ENCODE peak calls at places on chromosomes 3 and 15, in ten cellular contexts. One of them, this sample, is unnamed.

GRCh38 chr15:98790270-98790669 is 141.9 kb downstream of the IGF1R start:
- DNase-seq in heart left ventricle: no peak
- DNase-seq in cardiac muscle cell: no peak
- DNase-seq in A549: no peak
- DNase-seq in foreskin fibroblast: no peak
- DNase-seq in left lung: no peak
- DNase-seq in Caco-2: no peak
- DNase-seq in neural crest cell: no peak
- DNase-seq in pancreas: no peak
- DNase-seq in fibroblast of lung: no peak
- DNase-seq in this sample: no peak

GRCh38 chr3:67090472-67090871 is 92.4 kb downstream of the KBTBD8 start:
- DNase-seq in pancreas: no peak
- DNase-seq in fibroblast of lung: peak; percentile 59
- DNase-seq in Caco-2: no peak
- DNase-seq in cardiac muscle cell: no peak
- DNase-seq in left lung: no peak
- DNase-seq in A549: no peak
- DNase-seq in heart left ventricle: no peak
- DNase-seq in foreskin fibroblast: peak; percentile 74
- DNase-seq in neural crest cell: no peak
- DNase-seq in this sample: no peak

GRCh38 chr3:54970895-54971294 is 43.0 kb upstream of the LRTM1 start:
- DNase-seq in cardiac muscle cell: no peak
- DNase-seq in Caco-2: no peak
- DNase-seq in left lung: no peak
- DNase-seq in fibroblast of lung: peak; percentile 58
- DNase-seq in heart left ventricle: no peak
- DNase-seq in neural crest cell: no peak
- DNase-seq in pancreas: no peak
- DNase-seq in foreskin fibroblast: no peak
- DNase-seq in A549: no peak
- DNase-seq in this sample: no peak

GRCh38 chr3:8987673-8988655 is 24.7 kb upstream of the RAD18 start:
- DNase-seq in A549: peak; percentile 71
- DNase-seq in Caco-2: no peak
- DNase-seq in cardiac muscle cell: peak; percentile 82
- DNase-seq in foreskin fibroblast: peak; percentile 23
- DNase-seq in heart left ventricle: no peak
- DNase-seq in pancreas: peak; percentile 64
- DNase-seq in left lung: no peak
- DNase-seq in neural crest cell: peak; percentile 77
- DNase-seq in fibroblast of lung: peak; percentile 37
- DNase-seq in this sample: peak; percentile 83

GRCh38 chr15:72764656-72765055 is 18.9 kb downstream of the ADPGK start:
- DNase-seq in foreskin fibroblast: no peak
- DNase-seq in pancreas: no peak
- DNase-seq in left lung: no peak
- DNase-seq in neural crest cell: no peak
- DNase-seq in A549: no peak
- DNase-seq in fibroblast of lung: peak; percentile 34
- DNase-seq in heart left ventricle: no peak
- DNase-seq in Caco-2: no peak
- DNase-seq in cardiac muscle cell: no peak
- DNase-seq in this sample: no peak

GRCh38 chr3:185250247-185250646 is 3.6 kb downstream of the EHHADH start:
- DNase-seq in pancreas: no peak
- DNase-seq in cardiac muscle cell: no peak
- DNase-seq in A549: no peak
- DNase-seq in Caco-2: no peak
- DNase-seq in left lung: no peak
- DNase-seq in fibroblast of lung: peak; percentile 63
- DNase-seq in heart left ventricle: no peak
- DNase-seq in foreskin fibroblast: no peak
- DNase-seq in neural crest cell: no peak
- DNase-seq in this sample: no peak

GRCh38 chr3:126338796-126339241 is 18.4 kb downstream of the KLF15 start:
- DNase-seq in Caco-2: no peak
- DNase-seq in foreskin fibroblast: no peak
- DNase-seq in heart left ventricle: peak; percentile 53
- DNase-seq in neural crest cell: no peak
- DNase-seq in fibroblast of lung: no peak
- DNase-seq in left lung: peak; percentile 31
- DNase-seq in A549: no peak
- DNase-seq in cardiac muscle cell: no peak
- DNase-seq in pancreas: peak; percentile 19
- DNase-seq in this sample: no peak

GRCh38 chr15:98292442-98293240 is 332.1 kb downstream of the ARRDC4 start:
- DNase-seq in Caco-2: peak; percentile 61
- DNase-seq in A549: peak; percentile 74
- DNase-seq in fibroblast of lung: no peak
- DNase-seq in cardiac muscle cell: peak; percentile 70
- DNase-seq in neural crest cell: peak; percentile 76
- DNase-seq in pancreas: peak; percentile 41
- DNase-seq in heart left ventricle: no peak
- DNase-seq in left lung: peak; percentile 44
- DNase-seq in foreskin fibroblast: peak; percentile 7
- DNase-seq in this sample: peak; percentile 44

DNA sequence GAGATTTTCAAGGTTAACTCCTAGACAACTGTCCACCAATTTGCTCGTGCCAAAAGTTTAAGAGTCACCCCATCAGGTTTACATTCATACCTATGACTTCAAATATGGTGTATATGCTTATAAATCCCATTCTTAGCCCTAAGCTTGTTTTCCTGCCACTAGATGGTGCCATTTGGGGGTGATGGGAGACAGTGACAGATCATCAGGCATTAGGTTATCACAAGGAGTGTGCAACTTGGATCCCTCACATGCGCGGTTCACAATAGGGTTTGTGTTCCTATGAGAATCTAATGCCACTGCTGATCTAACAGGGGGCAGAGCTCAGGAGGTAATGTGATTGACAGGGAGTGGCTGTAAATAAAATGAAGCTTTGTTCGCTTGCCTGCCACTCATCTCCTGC is 182.7 kb downstream of the CNTN6 start:
- DNase-seq in neural crest cell: peak; percentile 26
- DNase-seq in fibroblast of lung: no peak
- DNase-seq in A549: no peak
- DNase-seq in left lung: no peak
- DNase-seq in heart left ventricle: no peak
- DNase-seq in foreskin fibroblast: no peak
- DNase-seq in pancreas: no peak
- DNase-seq in cardiac muscle cell: peak; percentile 10
- DNase-seq in Caco-2: peak; percentile 30
- DNase-seq in this sample: no peak
- TF ChIP-seq CTCF in neural crest cell: peak; percentile 59
- TF ChIP-seq CTCF in fibroblast of lung: no peak
- TF ChIP-seq CTCF in A549: no peak
- TF ChIP-seq CTCF in left lung: no peak
- TF ChIP-seq CTCF in heart left ventricle: no peak
- TF ChIP-seq CTCF in foreskin fibroblast: no peak
- TF ChIP-seq CTCF in pancreas: no peak
- TF ChIP-seq CTCF in cardiac muscle cell: no peak
- TF ChIP-seq CTCF in Caco-2: peak; percentile 32
- TF ChIP-seq CTCF in this sample: peak; percentile 21

GRCh38 chr15:66400351-66400774 is 13.7 kb downstream of the MAP2K1 start:
- DNase-seq in heart left ventricle: no peak
- DNase-seq in fibroblast of lung: peak; percentile 45
- DNase-seq in pancreas: no peak
- DNase-seq in cardiac muscle cell: no peak
- DNase-seq in neural crest cell: no peak
- DNase-seq in foreskin fibroblast: peak; percentile 34
- DNase-seq in A549: no peak
- DNase-seq in left lung: no peak
- DNase-seq in Caco-2: no peak
- DNase-seq in this sample: no peak

GRCh38 chr15:66403323-66403722 is 16.6 kb downstream of the MAP2K1 start:
- DNase-seq in cardiac muscle cell: no peak
- DNase-seq in heart left ventricle: no peak
- DNase-seq in Caco-2: no peak
- DNase-seq in pancreas: no peak
- DNase-seq in neural crest cell: no peak
- DNase-seq in foreskin fibroblast: no peak
- DNase-seq in fibroblast of lung: no peak
- DNase-seq in A549: no peak
- DNase-seq in left lung: no peak
- DNase-seq in this sample: no peak

GRCh38 chr15:66399276-66399675 is 12.6 kb downstream of the MAP2K1 start:
- DNase-seq in left lung: no peak
- DNase-seq in neural crest cell: no peak
- DNase-seq in Caco-2: no peak
- DNase-seq in heart left ventricle: no peak
- DNase-seq in A549: no peak
- DNase-seq in foreskin fibroblast: no peak
- DNase-seq in fibroblast of lung: no peak
- DNase-seq in pancreas: no peak
- DNase-seq in cardiac muscle cell: no peak
- DNase-seq in this sample: no peak

GRCh38 chr15:66402885-66403284 is 16.2 kb downstream of the MAP2K1 start:
- DNase-seq in cardiac muscle cell: no peak
- DNase-seq in foreskin fibroblast: no peak
- DNase-seq in fibroblast of lung: no peak
- DNase-seq in left lung: no peak
- DNase-seq in heart left ventricle: no peak
- DNase-seq in A549: no peak
- DNase-seq in neural crest cell: no peak
- DNase-seq in Caco-2: no peak
- DNase-seq in pancreas: no peak
- DNase-seq in this sample: no peak

DNA sequence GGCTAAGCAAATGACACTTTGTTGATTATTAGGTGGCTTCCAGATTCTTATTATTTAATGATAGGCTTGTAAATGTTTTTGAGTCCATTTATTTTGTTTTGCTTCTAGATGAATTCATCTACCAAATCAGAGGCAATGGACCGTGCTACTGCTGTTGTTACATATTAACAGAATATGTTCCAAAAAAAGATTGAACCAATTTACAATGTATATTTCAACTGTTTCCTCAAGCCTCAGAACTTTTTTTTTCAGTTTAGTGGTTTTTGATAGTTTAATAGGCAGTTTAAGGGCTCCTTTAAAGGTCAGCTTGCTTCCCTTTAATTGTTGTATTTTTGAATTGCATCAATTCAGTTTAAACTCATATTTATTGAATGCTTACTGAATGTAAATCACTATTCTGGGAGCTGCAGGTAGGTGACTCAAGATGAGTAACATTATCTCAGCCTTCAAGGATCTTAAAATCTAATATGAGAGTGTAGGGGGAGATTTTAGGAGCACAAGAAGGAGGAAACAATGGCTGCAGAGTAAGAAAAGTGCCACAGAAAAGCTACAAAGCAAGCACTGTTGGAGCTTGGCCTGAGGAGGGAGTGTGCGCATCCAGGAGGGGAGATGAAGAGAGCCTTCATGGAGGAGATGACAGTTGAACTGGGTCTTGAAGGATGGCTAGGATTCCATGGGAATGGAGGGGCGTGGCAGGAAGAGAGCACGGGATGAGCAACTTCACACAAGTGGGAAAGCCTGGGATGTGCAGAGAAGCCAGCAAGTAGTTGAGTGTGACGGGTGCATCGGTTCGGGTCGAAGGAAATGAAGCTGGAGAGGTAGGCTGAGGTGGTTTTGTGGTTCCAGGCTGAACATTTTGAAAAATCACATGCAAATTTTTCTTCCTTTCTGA is 14.7 kb downstream of the MAP2K1 start:
- DNase-seq in fibroblast of lung: peak; percentile 30
- DNase-seq in A549: no peak
- DNase-seq in left lung: no peak
- DNase-seq in cardiac muscle cell: no peak
- DNase-seq in pancreas: no peak
- DNase-seq in neural crest cell: no peak
- DNase-seq in heart left ventricle: no peak
- DNase-seq in foreskin fibroblast: no peak
- DNase-seq in Caco-2: no peak
- DNase-seq in this sample: no peak
- TF ChIP-seq CTCF in fibroblast of lung: no peak
- TF ChIP-seq CTCF in A549: no peak
- TF ChIP-seq CTCF in left lung: no peak
- TF ChIP-seq CTCF in cardiac muscle cell: no peak
- TF ChIP-seq CTCF in pancreas: no peak
- TF ChIP-seq CTCF in neural crest cell: no peak
- TF ChIP-seq CTCF in heart left ventricle: no peak
- TF ChIP-seq CTCF in foreskin fibroblast: no peak
- TF ChIP-seq CTCF in Caco-2: no peak
- TF ChIP-seq CTCF in this sample: no peak

DNA sequence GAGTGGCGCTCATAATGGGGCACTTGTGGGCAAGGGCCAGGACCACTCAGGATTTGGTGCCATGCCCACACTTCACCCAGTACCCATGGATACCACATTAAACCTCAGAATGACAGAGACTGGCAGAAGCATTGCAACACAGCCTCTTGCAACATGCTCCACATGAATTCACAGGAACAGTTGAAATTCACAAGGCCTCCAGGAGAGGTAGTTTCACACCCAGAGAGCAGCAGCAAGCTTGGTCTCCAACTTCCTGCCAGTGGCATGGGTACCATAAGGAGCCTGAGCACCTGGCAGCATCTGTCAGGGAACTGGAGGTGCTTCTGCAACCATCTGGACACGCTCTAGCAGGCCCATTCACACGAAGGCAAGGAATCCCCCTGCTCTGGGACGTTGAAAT is 101.0 kb downstream of the OSBPL10 start:
- DNase-seq in heart left ventricle: no peak
- DNase-seq in pancreas: no peak
- DNase-seq in A549: no peak
- DNase-seq in foreskin fibroblast: peak; percentile 35
- DNase-seq in cardiac muscle cell: no peak
- DNase-seq in Caco-2: no peak
- DNase-seq in neural crest cell: no peak
- DNase-seq in fibroblast of lung: no peak
- DNase-seq in left lung: peak; percentile 72
- DNase-seq in this sample: no peak
- TF ChIP-seq CTCF in heart left ventricle: no peak
- TF ChIP-seq CTCF in pancreas: no peak
- TF ChIP-seq CTCF in A549: no peak
- TF ChIP-seq CTCF in foreskin fibroblast: no peak
- TF ChIP-seq CTCF in cardiac muscle cell: no peak
- TF ChIP-seq CTCF in Caco-2: no peak
- TF ChIP-seq CTCF in neural crest cell: no peak
- TF ChIP-seq CTCF in fibroblast of lung: no peak
- TF ChIP-seq CTCF in left lung: no peak
- TF ChIP-seq CTCF in this sample: no peak

GRCh38 chr3:139509631-139510030 is 29.9 kb downstream of the RBP1 start:
- DNase-seq in A549: no peak
- DNase-seq in foreskin fibroblast: no peak
- DNase-seq in Caco-2: no peak
- DNase-seq in cardiac muscle cell: no peak
- DNase-seq in heart left ventricle: no peak
- DNase-seq in neural crest cell: no peak
- DNase-seq in fibroblast of lung: no peak
- DNase-seq in left lung: no peak
- DNase-seq in pancreas: no peak
- DNase-seq in this sample: no peak

GRCh38 chr3:139505829-139506386 is 29.6 kb upstream of the RBP2 start:
- DNase-seq in Caco-2: peak; percentile 55
- DNase-seq in cardiac muscle cell: no peak
- DNase-seq in foreskin fibroblast: no peak
- DNase-seq in pancreas: no peak
- DNase-seq in neural crest cell: no peak
- DNase-seq in A549: no peak
- DNase-seq in fibroblast of lung: no peak
- DNase-seq in heart left ventricle: no peak
- DNase-seq in left lung: no peak
- DNase-seq in this sample: no peak

GRCh38 chr3:139506792-139507191 is 30.5 kb upstream of the RBP2 start:
- DNase-seq in cardiac muscle cell: no peak
- DNase-seq in neural crest cell: no peak
- DNase-seq in fibroblast of lung: no peak
- DNase-seq in pancreas: no peak
- DNase-seq in A549: no peak
- DNase-seq in foreskin fibroblast: no peak
- DNase-seq in heart left ventricle: no peak
- DNase-seq in left lung: no peak
- DNase-seq in Caco-2: no peak
- DNase-seq in this sample: no peak
- TF ChIP-seq CTCF in cardiac muscle cell: no peak
- TF ChIP-seq CTCF in neural crest cell: no peak
- TF ChIP-seq CTCF in fibroblast of lung: no peak
- TF ChIP-seq CTCF in pancreas: no peak
- TF ChIP-seq CTCF in A549: no peak
- TF ChIP-seq CTCF in foreskin fibroblast: no peak
- TF ChIP-seq CTCF in heart left ventricle: no peak
- TF ChIP-seq CTCF in left lung: no peak
- TF ChIP-seq CTCF in Caco-2: no peak
- TF ChIP-seq CTCF in this sample: no peak